ENCODE peak calls at places on chromosomes 2 and 18, in four cellular contexts. One of them, this sample, is unnamed.

GRCh38 chr2:71893646-71894045 is 254.0 kb downstream of the CYP26B1 start:
- DNase-seq in fibroblast of mammary gland: no peak
- DNase-seq in GM12865: no peak
- DNase-seq in AG08395: no peak
- DNase-seq in this sample: no peak

GRCh38 chr18:11689972-11690570 is 1.0 kb downstream of the GNAL start:
- DNase-seq in AG08395: no peak
- DNase-seq in GM12865: no peak
- DNase-seq in fibroblast of mammary gland: peak; percentile 29
- DNase-seq in this sample: peak; percentile 11

GRCh38 chr2:163633296-163633695 is 102.5 kb downstream of the FIGN start:
- DNase-seq in AG08395: no peak
- DNase-seq in GM12865: no peak
- DNase-seq in fibroblast of mammary gland: no peak
- DNase-seq in this sample: no peak

GRCh38 chr2:47221956-47222355 is 66.8 kb upstream of the STPG4 start:
- DNase-seq in fibroblast of mammary gland: peak; percentile 70
- DNase-seq in GM12865: no peak
- DNase-seq in AG08395: no peak
- DNase-seq in this sample: peak; percentile 63

GRCh38 chr2:95275601-95276243 is 1.5 kb downstream of the PROM2 start:
- DNase-seq in AG08395: no peak
- DNase-seq in fibroblast of mammary gland: no peak
- DNase-seq in GM12865: no peak
- DNase-seq in this sample: no peak

GRCh38 chr2:213834331-213834730 is 550.1 kb downstream of the SPAG16 start:
- DNase-seq in GM12865: no peak
- DNase-seq in AG08395: peak; percentile 66
- DNase-seq in fibroblast of mammary gland: peak; percentile 95
- DNase-seq in this sample: peak; percentile 72

GRCh38 chr2:54999182-54999581 is 51.1 kb downstream of the RTN4 start:
- DNase-seq in GM12865: no peak
- DNase-seq in fibroblast of mammary gland: peak; percentile 75
- DNase-seq in AG08395: peak; percentile 60
- DNase-seq in this sample: peak; percentile 75

GRCh38 chr2:43210467-43211303 is 15.7 kb downstream of the ZFP36L2 start:
- DNase-seq in AG08395: peak; percentile 87
- DNase-seq in GM12865: no peak
- DNase-seq in fibroblast of mammary gland: peak; percentile 82
- DNase-seq in this sample: no peak

GRCh38 chr2:29398384-29399237 is 283.4 kb downstream of the CLIP4 start:
- DNase-seq in AG08395: no peak
- DNase-seq in GM12865: no peak
- DNase-seq in fibroblast of mammary gland: peak; percentile 8
- DNase-seq in this sample: peak; percentile 37

GRCh38 chr2:190158798-190159434 is 96.4 kb upstream of the MSTN start:
- DNase-seq in AG08395: no peak
- DNase-seq in GM12865: no peak
- DNase-seq in fibroblast of mammary gland: no peak
- DNase-seq in this sample: no peak

GRCh38 chr2:142142595-142142994 is 11.8 kb upstream of the LRP1B start:
- DNase-seq in fibroblast of mammary gland: no peak
- DNase-seq in AG08395: no peak
- DNase-seq in GM12865: no peak
- DNase-seq in this sample: no peak

GRCh38 chr2:52390651-52391050 is 1358.7 kb upstream of the NRXN1 start:
- DNase-seq in fibroblast of mammary gland: no peak
- DNase-seq in GM12865: no peak
- DNase-seq in AG08395: no peak
- DNase-seq in this sample: no peak

GRCh38 chr2:104025296-104025695 is 828.6 kb upstream of the POU3F3 start:
- DNase-seq in fibroblast of mammary gland: no peak
- DNase-seq in AG08395: no peak
- DNase-seq in GM12865: no peak
- DNase-seq in this sample: no peak

GRCh38 chr2:208595386-208596275 is 189.0 kb downstream of the PTH2R start:
- DNase-seq in AG08395: no peak
- DNase-seq in GM12865: no peak
- DNase-seq in fibroblast of mammary gland: peak; percentile 1
- DNase-seq in this sample: no peak

GRCh38 chr2:60553496-60553991 is at the start of gene BCL11A:
- DNase-seq in AG08395: peak; percentile 58
- DNase-seq in fibroblast of mammary gland: peak; percentile 40
- DNase-seq in GM12865: peak; percentile 61
- DNase-seq in this sample: peak; percentile 46

GRCh38 chr18:75378674-75379315 is 48.7 kb downstream of the SMIM21 start:
- DNase-seq in fibroblast of mammary gland: no peak
- DNase-seq in GM12865: no peak
- DNase-seq in AG08395: no peak
- DNase-seq in this sample: no peak

GRCh38 chr2:216596234-216596985 is 36.8 kb upstream of the IGFBP2 start:
- DNase-seq in AG08395: peak; percentile 80
- DNase-seq in GM12865: no peak
- DNase-seq in fibroblast of mammary gland: peak; percentile 90
- DNase-seq in this sample: no peak

GRCh38 chr2:8003462-8004075 is 678.3 kb upstream of the ID2 start:
- DNase-seq in GM12865: no peak
- DNase-seq in fibroblast of mammary gland: peak; percentile 77
- DNase-seq in AG08395: peak; percentile 90
- DNase-seq in this sample: peak; percentile 27

GRCh38 chr2:191846787-191847620 is at the start of gene CAVIN2:
- DNase-seq in GM12865: no peak
- DNase-seq in AG08395: peak; percentile 71
- DNase-seq in fibroblast of mammary gland: peak; percentile 86
- DNase-seq in this sample: peak; percentile 99

GRCh38 chr2:138495384-138495783 is 6.2 kb upstream of the SPOPL start:
- DNase-seq in AG08395: no peak
- DNase-seq in fibroblast of mammary gland: no peak
- DNase-seq in GM12865: no peak
- DNase-seq in this sample: no peak

GRCh38 chr2:237486819-237487448 is at the start of gene MLPH:
- DNase-seq in AG08395: peak; percentile 67
- DNase-seq in fibroblast of mammary gland: peak; percentile 57
- DNase-seq in GM12865: no peak
- DNase-seq in this sample: peak; percentile 69

GRCh38 chr2:148730085-148730484 is 85.5 kb downstream of the EPC2 start:
- DNase-seq in GM12865: no peak
- DNase-seq in fibroblast of mammary gland: peak; percentile 18
- DNase-seq in AG08395: no peak
- DNase-seq in this sample: peak; percentile 6

GRCh38 chr18:24910217-24910616 is 441.7 kb downstream of the ZNF521 start:
- DNase-seq in AG08395: peak; percentile 72
- DNase-seq in fibroblast of mammary gland: peak; percentile 15
- DNase-seq in GM12865: no peak
- DNase-seq in this sample: no peak

GRCh38 chr2:109609352-109610024 is 4.3 kb downstream of the SEPTIN10 start:
- DNase-seq in AG08395: peak; percentile 13
- DNase-seq in fibroblast of mammary gland: peak; percentile 47
- DNase-seq in GM12865: peak; percentile 57
- DNase-seq in this sample: peak; percentile 14

GRCh38 chr2:112591413-112591812 is 7.0 kb downstream of the CHCHD5 start:
- DNase-seq in GM12865: no peak
- DNase-seq in AG08395: no peak
- DNase-seq in fibroblast of mammary gland: no peak
- DNase-seq in this sample: no peak

GRCh38 chr2:33426666-33427231 is 49.7 kb upstream of the RASGRP3 start:
- DNase-seq in AG08395: no peak
- DNase-seq in fibroblast of mammary gland: peak; percentile 95
- DNase-seq in GM12865: no peak
- DNase-seq in this sample: peak; percentile 71

GRCh38 chr2:66571873-66572272 is 136.9 kb downstream of the MEIS1 start:
- DNase-seq in GM12865: no peak
- DNase-seq in fibroblast of mammary gland: peak; percentile 55
- DNase-seq in AG08395: no peak
- DNase-seq in this sample: no peak

GRCh38 chr18:39862341-39862740 is 2092.7 kb upstream of the PIK3C3 start:
- DNase-seq in AG08395: no peak
- DNase-seq in fibroblast of mammary gland: peak; percentile 57
- DNase-seq in GM12865: no peak
- DNase-seq in this sample: peak; percentile 72

GRCh38 chr2:162075689-162076132 is 1.7 kb upstream of the DPP4 start:
- DNase-seq in fibroblast of mammary gland: peak; percentile 96
- DNase-seq in GM12865: no peak
- DNase-seq in AG08395: peak; percentile 69
- DNase-seq in this sample: peak; percentile 96

GRCh38 chr2:80326214-80326613 is 21.7 kb upstream of the LRRTM1 start:
- DNase-seq in AG08395: peak; percentile 19
- DNase-seq in GM12865: peak; percentile 38
- DNase-seq in fibroblast of mammary gland: peak; percentile 47
- DNase-seq in this sample: peak; percentile 21

GRCh38 chr2:24471662-24472061 is 19.4 kb upstream of the NCOA1 start:
- DNase-seq in AG08395: no peak
- DNase-seq in fibroblast of mammary gland: no peak
- DNase-seq in GM12865: peak; percentile 38
- DNase-seq in this sample: peak; percentile 39

GRCh38 chr2:64661770-64662169 is 8.1 kb upstream of the SERTAD2 start:
- DNase-seq in GM12865: no peak
- DNase-seq in fibroblast of mammary gland: no peak
- DNase-seq in AG08395: no peak
- DNase-seq in this sample: no peak

GRCh38 chr2:238601433-238602222 is 174.9 kb downstream of the ASB1 start:
- DNase-seq in fibroblast of mammary gland: peak; percentile 91
- DNase-seq in GM12865: no peak
- DNase-seq in AG08395: peak; percentile 63
- DNase-seq in this sample: peak; percentile 44

GRCh38 chr2:141384676-141385075 is 746.1 kb downstream of the LRP1B start:
- DNase-seq in fibroblast of mammary gland: peak; percentile 12
- DNase-seq in AG08395: no peak
- DNase-seq in GM12865: no peak
- DNase-seq in this sample: no peak

GRCh38 chr2:68487773-68488355 is 20.5 kb downstream of the APLF start:
- DNase-seq in fibroblast of mammary gland: peak; percentile 43
- DNase-seq in GM12865: peak; percentile 32
- DNase-seq in AG08395: peak; percentile 40
- DNase-seq in this sample: peak; percentile 38